ENCODE peak calls at places on chromosomes 1 and 21, in five cellular contexts. V is H1, Q is K562, I is HepG2, L is A549. K is an unnamed sample.

GRCh38 chr1:21924503-21925005 is 12.6 kb downstream of the HSPG2 start:
- DNase-seq in V (no peak), Q (no peak), I (no peak), L (no peak), K (no peak)

GRCh38 chr1:192732787-192733186 is 76.1 kb upstream of the RGS2 start:
- DNase-seq in V (no peak), Q (no peak), I (peak; percentile 21), L (peak; percentile 57), K (no peak)

GRCh38 chr1:169287280-169287679 is 80.3 kb downstream of the NME7 start:
- DNase-seq in V (no peak), Q (no peak), I (no peak), L (no peak), K (no peak)

GRCh38 chr1:223785808-223786207 is 59.9 kb downstream of the TP53BP2 start:
- DNase-seq in V (no peak), Q (no peak), I (no peak), L (no peak), K (no peak)

GRCh38 chr1:48066951-48067350 is 69.8 kb upstream of the TRABD2B start:
- DNase-seq in V (no peak), Q (no peak), I (no peak), L (no peak), K (no peak)

GRCh38 chr1:50973875-50974617 is 4.0 kb downstream of the CDKN2C start:
- DNase-seq in V (no peak), Q (no peak), I (no peak), L (peak; percentile 65), K (no peak)

GRCh38 chr1:156667610-156667967 is 9.6 kb downstream of the NES start:
- DNase-seq in V (no peak), Q (no peak), I (no peak), L (no peak), K (no peak)

GRCh38 chr1:180920193-180920592 is 7.5 kb downstream of the KIAA1614 start:
- DNase-seq in V (no peak), Q (no peak), I (no peak), L (no peak), K (no peak)

GRCh38 chr21:44885615-44886014 is 12.1 kb upstream of the PTTG1IP start:
- DNase-seq in V (no peak), Q (no peak), I (no peak), L (no peak), K (no peak)

GRCh38 chr1:235893840-235894239 is 27.1 kb upstream of the LYST start:
- DNase-seq in V (no peak), Q (no peak), I (peak; percentile 37), L (no peak), K (no peak)

GRCh38 chr21:33552093-33552998 is 9.5 kb downstream of the SON start:
- DNase-seq in V (no peak), Q (no peak), I (no peak), L (no peak), K (no peak)

GRCh38 chr1:79974659-79975058 is 968.1 kb upstream of the ADGRL4 start:
- DNase-seq in V (no peak), Q (no peak), I (no peak), L (no peak), K (no peak)

DNA sequence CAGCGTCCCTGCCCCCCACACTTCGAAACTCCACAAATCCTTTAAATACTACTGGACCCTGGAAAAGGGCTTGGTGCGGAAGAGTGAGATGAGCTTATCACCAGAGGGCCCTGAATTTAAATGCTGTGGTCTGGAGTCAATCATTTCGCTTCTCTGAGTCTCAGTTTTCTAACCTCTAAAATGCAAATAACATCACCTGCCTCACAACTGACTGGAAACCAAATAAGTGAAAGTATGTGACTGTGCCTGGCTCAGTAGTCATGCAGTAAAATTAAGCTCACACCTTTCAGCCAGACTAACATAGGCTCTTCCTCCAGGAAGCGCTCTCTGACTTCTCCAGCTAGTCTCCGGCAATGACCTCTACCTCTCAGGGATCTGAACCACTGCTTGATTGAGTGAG is 4.2 kb downstream of the GJA4 start:
- DNase-seq in V (no peak), Q (no peak), I (no peak), L (no peak), K (peak; percentile 27)
- TF ChIP-seq CHD2 in V (no peak), Q (no peak), I (no peak), L (no peak), K (no peak)

GRCh38 chr1:92931691-92932090 is 29.6 kb downstream of the DIPK1A start:
- DNase-seq in V (no peak), Q (no peak), I (no peak), L (no peak), K (no peak)

GRCh38 chr1:92934395-92935378 is 26.6 kb downstream of the DIPK1A start:
- DNase-seq in V (no peak), Q (no peak), I (no peak), L (no peak), K (no peak)

GRCh38 chr1:92929461-92929860 is 31.8 kb downstream of the DIPK1A start:
- DNase-seq in V (no peak), Q (no peak), I (no peak), L (no peak), K (no peak)

GRCh38 chr1:92936865-92937264 is 24.4 kb downstream of the DIPK1A start:
- DNase-seq in V (no peak), Q (no peak), I (no peak), L (no peak), K (no peak)

DNA sequence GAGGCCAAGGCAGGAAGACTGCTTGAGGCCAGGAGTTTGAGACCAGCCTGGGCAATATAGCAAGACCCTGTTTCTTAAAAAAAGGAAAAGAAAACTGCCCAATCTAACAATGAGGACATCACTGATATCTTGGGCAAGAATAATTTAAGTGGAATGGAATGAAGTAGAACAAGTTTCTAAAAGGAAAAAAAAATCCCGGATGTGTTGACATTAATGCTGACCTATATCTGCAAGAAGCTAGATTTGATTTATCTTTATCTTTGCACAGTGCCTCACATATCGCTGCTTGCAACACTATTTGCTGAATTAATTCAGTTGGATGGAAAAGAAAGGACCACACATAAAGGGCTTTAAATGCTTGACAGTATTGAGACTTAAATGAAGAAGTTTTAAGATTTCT is 27.8 kb downstream of the DIPK1A start:
- DNase-seq in V (no peak), Q (no peak), I (no peak), L (no peak), K (no peak)
- H3K4me1 ChIP-seq in V (no peaks in the 10 kb centered on the region), Q (no peaks in the 10 kb centered on the region), I (peaks cover 32% of the 10 kb centered on the region), L (peaks cover 21% of the 10 kb centered on the region), K (peaks cover 43% of the 10 kb centered on the region)

GRCh38 chr1:202625416-202626360 is 84.6 kb downstream of the SYT2 start:
- DNase-seq in V (peak; percentile 33), Q (peak; percentile 87), I (peak; percentile 41), L (peak; percentile 79), K (no peak)
- TF ChIP-seq HDAC2 in V (no peak), Q (no peak), I (no peak), L (no peak), K (no peak)

DNA sequence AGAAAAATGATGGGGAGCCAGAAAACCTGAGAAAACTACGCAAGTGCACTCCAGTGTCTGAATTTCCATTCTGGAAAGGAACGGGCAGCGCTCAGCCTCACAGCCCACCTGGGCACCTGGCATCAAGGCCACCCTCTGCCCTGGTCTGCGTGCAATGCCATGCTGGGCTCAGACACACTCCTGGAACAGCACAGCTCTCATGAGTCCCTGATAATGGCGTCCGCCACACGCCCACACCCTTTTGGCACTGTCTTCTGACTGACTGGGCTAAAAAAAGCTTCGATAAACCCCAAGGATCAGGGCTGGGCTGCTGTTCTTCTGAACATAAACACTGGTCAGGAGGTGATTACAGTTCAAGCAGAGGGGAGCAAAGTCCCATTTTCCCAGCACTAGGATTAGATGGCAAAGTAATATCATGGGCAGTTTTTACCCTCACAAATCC is 22.8 kb downstream of the RCAN1 start:
- DNase-seq in V (no peak), Q (peak; percentile 30), I (no peak), L (no peak), K (no peak)
- TF ChIP-seq CHD2 in V (no peak), Q (no peak), I (no peak), L (no peak), K (no peak)

DNA sequence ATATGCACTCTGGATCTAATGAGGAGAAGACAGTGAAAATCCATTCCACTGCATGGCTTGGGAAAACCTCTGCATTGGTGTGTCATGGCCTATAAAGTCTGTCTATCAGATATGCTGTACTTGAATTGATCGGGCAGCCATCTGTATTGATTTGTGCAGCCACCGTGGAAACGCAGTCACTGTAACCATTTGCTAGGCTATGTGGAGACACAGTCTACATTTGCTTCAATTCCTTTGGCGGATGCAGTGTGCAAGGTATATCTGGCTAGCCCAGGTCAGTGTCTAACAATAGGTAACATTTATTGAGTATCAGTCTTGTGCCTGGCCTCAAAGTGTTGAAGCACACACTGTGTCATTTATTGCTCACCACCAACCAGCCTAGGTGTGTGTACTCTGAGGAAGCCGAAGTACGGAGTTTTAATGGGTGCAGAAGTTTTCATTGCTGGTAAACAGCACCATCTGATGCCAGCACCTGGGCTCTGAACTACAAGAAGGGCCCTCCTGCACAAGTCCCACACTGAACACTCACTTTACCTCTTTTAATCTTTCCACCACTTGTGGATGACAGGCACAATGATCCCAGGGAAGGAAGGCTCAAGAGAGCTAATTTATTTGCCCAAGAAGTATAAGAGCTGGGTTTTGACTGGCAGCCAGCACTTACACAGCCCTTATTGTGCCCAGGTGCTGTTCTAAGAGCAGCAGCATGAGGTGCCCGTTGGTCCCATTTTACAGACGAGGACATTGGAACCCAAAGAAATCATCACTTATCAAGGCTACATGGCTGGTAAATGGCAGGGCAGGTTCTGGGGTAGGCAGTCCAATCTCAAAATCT is 83.3 kb downstream of the DAB1 start:
- DNase-seq in V (no peak), Q (no peak), I (peak; percentile 10), L (no peak), K (no peak)
- H3K4me1 ChIP-seq in V (peaks cover 4% of the 10 kb centered on the region), Q (peaks cover 4% of the 10 kb centered on the region), I (no peaks in the 10 kb centered on the region), L (no peaks in the 10 kb centered on the region), K (no peaks in the 10 kb centered on the region)

GRCh38 chr1:221117548-221117951 is 238.3 kb downstream of the HLX start:
- DNase-seq in V (no peak), Q (no peak), I (no peak), L (peak; percentile 53), K (no peak)
- TF ChIP-seq HDAC2 in V (no peak), Q (no peak), I (no peak), L (no peak), K (no peak)

DNA sequence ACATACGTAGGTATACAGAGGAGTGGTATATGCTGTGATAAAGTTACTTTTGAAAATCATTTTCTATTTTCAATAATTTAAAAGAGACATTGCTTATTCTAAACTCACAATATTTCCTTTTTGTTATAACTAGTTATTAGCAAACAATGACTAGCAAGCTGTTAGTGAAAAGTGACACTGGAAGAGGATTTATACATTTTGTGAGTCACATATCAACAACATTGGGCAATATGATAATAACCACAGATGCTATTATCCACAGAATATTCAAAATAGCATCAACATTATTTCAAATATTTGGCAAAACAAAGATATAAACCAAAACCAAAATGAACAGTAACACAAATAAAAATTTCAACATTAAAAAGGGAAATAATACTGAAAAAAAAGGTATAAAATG is 104.0 kb upstream of the HP1BP3 start:
- DNase-seq in V (no peak), Q (no peak), I (no peak), L (no peak), K (no peak)
- TF ChIP-seq CHD2 in V (no peak), Q (no peak), I (no peak), L (no peak), K (no peak)

GRCh38 chr1:154959448-154959825 is 2.1 kb downstream of the PYGO2 start:
- DNase-seq in V (no peak), Q (no peak), I (no peak), L (no peak), K (no peak)
- H3K4me1 ChIP-seq in V (peaks cover 23% of the 10 kb centered on the region), Q (peaks cover 57% of the 10 kb centered on the region), I (peaks cover 51% of the 10 kb centered on the region), L (peaks cover 39% of the 10 kb centered on the region), K (peaks cover 20% of the 10 kb centered on the region)

GRCh38 chr1:218705911-218706893 is 361.1 kb downstream of the TGFB2 start:
- DNase-seq in V (no peak), Q (no peak), I (peak; percentile 72), L (peak; percentile 98), K (no peak)
- TF ChIP-seq HDAC2 in V (no peak), Q (no peak), I (no peak), L (no peak), K (no peak)